ENCODE peak calls at places on chromosomes 3 and 15, in seven cellular contexts. One of them, this sample, is unnamed.

GRCh38 chr15:91921188-91921820 is 67.8 kb downstream of the SLCO3A1 start:
- DNase-seq in GM23338: no peak
- DNase-seq in progenitor cell of endocrine pancreas: no peak
- DNase-seq in CD8-positive, alpha-beta T cell: no peak
- DNase-seq in sigmoid colon: no peak
- DNase-seq in activated B cell treated with CpG ODN at 0.5 μM for 24 hours: no peak
- DNase-seq in psoas muscle: no peak
- DNase-seq in this sample: no peak

GRCh38 chr3:120172070-120172469 is 77.8 kb upstream of the GSK3B start:
- DNase-seq in GM23338: no peak
- DNase-seq in sigmoid colon: no peak
- DNase-seq in progenitor cell of endocrine pancreas: no peak
- DNase-seq in CD8-positive, alpha-beta T cell: no peak
- DNase-seq in psoas muscle: peak
- DNase-seq in activated B cell treated with CpG ODN at 0.5 μM for 24 hours: no peak
- DNase-seq in this sample: no peak

GRCh38 chr3:168249048-168249538 is 153.4 kb upstream of the GOLIM4 start:
- DNase-seq in sigmoid colon: no peak
- DNase-seq in activated B cell treated with CpG ODN at 0.5 μM for 24 hours: no peak
- DNase-seq in CD8-positive, alpha-beta T cell: no peak
- DNase-seq in progenitor cell of endocrine pancreas: no peak
- DNase-seq in psoas muscle: no peak
- DNase-seq in GM23338: no peak
- DNase-seq in this sample: peak

GRCh38 chr3:64319391-64319790 is 94.1 kb upstream of the PRICKLE2 start:
- DNase-seq in CD8-positive, alpha-beta T cell: no peak
- DNase-seq in psoas muscle: no peak
- DNase-seq in progenitor cell of endocrine pancreas: no peak
- DNase-seq in GM23338: peak
- DNase-seq in sigmoid colon: no peak
- DNase-seq in activated B cell treated with CpG ODN at 0.5 μM for 24 hours: no peak
- DNase-seq in this sample: no peak

GRCh38 chr3:55955891-55956477 is 468.9 kb upstream of the WNT5A start:
- DNase-seq in sigmoid colon: no peak
- DNase-seq in CD8-positive, alpha-beta T cell: no peak
- DNase-seq in GM23338: no peak
- DNase-seq in activated B cell treated with CpG ODN at 0.5 μM for 24 hours: no peak
- DNase-seq in progenitor cell of endocrine pancreas: no peak
- DNase-seq in psoas muscle: no peak
- DNase-seq in this sample: no peak

GRCh38 chr3:48399387-48400172 is 27.6 kb downstream of the FBXW12 start:
- DNase-seq in sigmoid colon: no peak
- DNase-seq in CD8-positive, alpha-beta T cell: peak
- DNase-seq in activated B cell treated with CpG ODN at 0.5 μM for 24 hours: no peak
- DNase-seq in GM23338: peak
- DNase-seq in psoas muscle: peak
- DNase-seq in progenitor cell of endocrine pancreas: no peak
- DNase-seq in this sample: peak

GRCh38 chr3:47758261-47759025 is 23.2 kb downstream of the SMARCC1 start:
- DNase-seq in progenitor cell of endocrine pancreas: no peak
- DNase-seq in sigmoid colon: no peak
- DNase-seq in GM23338: no peak
- DNase-seq in activated B cell treated with CpG ODN at 0.5 μM for 24 hours: no peak
- DNase-seq in psoas muscle: no peak
- DNase-seq in CD8-positive, alpha-beta T cell: no peak
- DNase-seq in this sample: no peak

GRCh38 chr3:63872135-63872924 is 8.7 kb downstream of the ATXN7 start:
- DNase-seq in progenitor cell of endocrine pancreas: no peak
- DNase-seq in CD8-positive, alpha-beta T cell: no peak
- DNase-seq in sigmoid colon: no peak
- DNase-seq in activated B cell treated with CpG ODN at 0.5 μM for 24 hours: no peak
- DNase-seq in GM23338: no peak
- DNase-seq in psoas muscle: no peak
- DNase-seq in this sample: no peak

GRCh38 chr15:33086500-33087141 is 107.9 kb downstream of the FMN1 start:
- DNase-seq in progenitor cell of endocrine pancreas: no peak
- DNase-seq in sigmoid colon: no peak
- DNase-seq in activated B cell treated with CpG ODN at 0.5 μM for 24 hours: no peak
- DNase-seq in psoas muscle: no peak
- DNase-seq in GM23338: peak
- DNase-seq in CD8-positive, alpha-beta T cell: peak
- DNase-seq in this sample: no peak

GRCh38 chr3:149581681-149582349 is 76.0 kb downstream of the WWTR1 start:
- DNase-seq in GM23338: no peak
- DNase-seq in psoas muscle: peak
- DNase-seq in activated B cell treated with CpG ODN at 0.5 μM for 24 hours: no peak
- DNase-seq in CD8-positive, alpha-beta T cell: no peak
- DNase-seq in sigmoid colon: no peak
- DNase-seq in progenitor cell of endocrine pancreas: no peak
- DNase-seq in this sample: no peak

DNA sequence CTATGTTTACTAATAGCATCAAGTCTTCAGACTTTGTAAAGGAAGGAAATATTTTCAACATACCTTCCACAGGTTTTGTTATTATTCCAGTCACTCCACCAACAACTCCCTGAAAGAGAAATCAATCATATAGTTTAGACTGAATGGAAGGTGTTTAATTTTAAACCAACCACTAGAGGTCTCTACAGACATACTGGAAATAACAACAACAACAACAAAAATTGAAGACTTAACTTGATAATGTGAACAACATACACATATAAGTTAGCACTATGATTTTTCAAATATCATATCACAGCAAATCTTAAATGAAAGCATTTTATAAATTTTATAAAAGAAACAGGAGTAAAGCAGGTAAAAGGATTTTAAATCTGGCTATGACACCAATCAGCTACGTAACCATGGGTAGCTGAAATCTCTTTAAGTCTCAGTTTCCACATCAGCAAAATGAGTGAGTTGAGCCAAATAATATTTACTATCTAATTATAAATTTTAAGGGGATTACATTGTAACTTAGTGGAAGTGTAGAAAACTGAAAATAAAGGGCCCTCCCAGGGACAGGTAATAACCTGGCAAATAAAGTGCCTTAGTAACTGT is 188.2 kb downstream of the VPS13C start:
- DNase-seq in GM23338: peak
- DNase-seq in psoas muscle: no peak
- DNase-seq in sigmoid colon: no peak
- DNase-seq in activated B cell treated with CpG ODN at 0.5 μM for 24 hours: no peak
- DNase-seq in CD8-positive, alpha-beta T cell: no peak
- DNase-seq in progenitor cell of endocrine pancreas: no peak
- DNase-seq in this sample: no peak
- TF ChIP-seq CTCF in GM23338: no peak
- TF ChIP-seq CTCF in psoas muscle: peak
- TF ChIP-seq CTCF in sigmoid colon: peak
- TF ChIP-seq CTCF in activated B cell treated with CpG ODN at 0.5 μM for 24 hours: peak
- TF ChIP-seq CTCF in CD8-positive, alpha-beta T cell: peak
- TF ChIP-seq CTCF in progenitor cell of endocrine pancreas: peak
- TF ChIP-seq CTCF in this sample: peak

DNA sequence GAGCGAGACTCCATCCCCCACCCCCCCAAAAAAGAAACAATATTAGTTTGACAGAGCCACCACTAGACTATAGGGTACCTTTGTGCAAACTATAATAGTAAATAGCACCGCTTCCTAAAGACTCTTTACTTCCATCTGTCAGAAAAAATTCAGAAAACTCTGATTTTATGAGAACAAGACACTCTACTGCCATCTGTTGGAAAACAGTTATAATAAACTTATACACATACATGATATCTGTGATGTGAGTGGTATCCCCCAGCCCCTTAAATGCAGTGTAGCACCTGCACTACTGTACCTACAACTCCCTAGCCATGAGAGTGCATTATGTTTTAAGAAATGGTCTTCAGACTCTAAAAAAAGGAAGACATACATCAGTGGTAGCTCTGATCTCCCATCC is 47.1 kb upstream of the CTDSPL start:
- DNase-seq in progenitor cell of endocrine pancreas: no peak
- DNase-seq in activated B cell treated with CpG ODN at 0.5 μM for 24 hours: no peak
- DNase-seq in CD8-positive, alpha-beta T cell: no peak
- DNase-seq in sigmoid colon: no peak
- DNase-seq in GM23338: peak
- DNase-seq in psoas muscle: no peak
- DNase-seq in this sample: no peak
- TF ChIP-seq CTCF in progenitor cell of endocrine pancreas: peak
- TF ChIP-seq CTCF in activated B cell treated with CpG ODN at 0.5 μM for 24 hours: no peak
- TF ChIP-seq CTCF in CD8-positive, alpha-beta T cell: no peak
- TF ChIP-seq CTCF in sigmoid colon: peak
- TF ChIP-seq CTCF in GM23338: no peak
- TF ChIP-seq CTCF in psoas muscle: no peak
- TF ChIP-seq CTCF in this sample: peak

GRCh38 chr3:25962255-25962654 is 172.4 kb downstream of the OXSM start:
- DNase-seq in psoas muscle: no peak
- DNase-seq in activated B cell treated with CpG ODN at 0.5 μM for 24 hours: no peak
- DNase-seq in CD8-positive, alpha-beta T cell: no peak
- DNase-seq in progenitor cell of endocrine pancreas: no peak
- DNase-seq in GM23338: peak
- DNase-seq in sigmoid colon: no peak
- DNase-seq in this sample: no peak
- TF ChIP-seq CTCF in psoas muscle: no peak
- TF ChIP-seq CTCF in activated B cell treated with CpG ODN at 0.5 μM for 24 hours: no peak
- TF ChIP-seq CTCF in CD8-positive, alpha-beta T cell: no peak
- TF ChIP-seq CTCF in progenitor cell of endocrine pancreas: peak
- TF ChIP-seq CTCF in GM23338: peak
- TF ChIP-seq CTCF in sigmoid colon: no peak
- TF ChIP-seq CTCF in this sample: peak

DNA sequence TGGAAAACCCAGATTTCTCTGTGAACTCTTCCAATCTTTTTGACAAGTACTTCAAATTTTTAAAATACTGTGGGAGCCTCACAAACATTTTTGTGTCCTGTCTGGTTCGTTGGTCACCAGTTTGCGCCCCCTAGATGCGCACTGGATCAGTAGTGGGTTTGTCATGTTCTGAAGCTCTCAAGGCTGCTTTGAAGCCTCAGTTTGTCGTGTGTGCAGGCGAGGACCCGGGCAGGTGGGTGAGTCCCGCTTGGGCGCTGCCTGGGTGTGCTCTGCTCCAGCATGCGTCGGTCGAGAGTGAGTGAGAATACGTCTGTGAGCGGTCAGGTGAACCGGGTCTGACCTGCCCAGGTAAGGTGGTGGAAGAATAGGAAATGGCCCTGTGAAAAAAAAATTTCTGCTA is 17.3 kb upstream of the AEN start:
- DNase-seq in GM23338: peak
- DNase-seq in sigmoid colon: no peak
- DNase-seq in CD8-positive, alpha-beta T cell: no peak
- DNase-seq in psoas muscle: no peak
- DNase-seq in activated B cell treated with CpG ODN at 0.5 μM for 24 hours: no peak
- DNase-seq in progenitor cell of endocrine pancreas: no peak
- DNase-seq in this sample: no peak
- TF ChIP-seq CTCF in GM23338: peak
- TF ChIP-seq CTCF in sigmoid colon: no peak
- TF ChIP-seq CTCF in CD8-positive, alpha-beta T cell: no peak
- TF ChIP-seq CTCF in psoas muscle: no peak
- TF ChIP-seq CTCF in activated B cell treated with CpG ODN at 0.5 μM for 24 hours: no peak
- TF ChIP-seq CTCF in progenitor cell of endocrine pancreas: peak
- TF ChIP-seq CTCF in this sample: no peak

GRCh38 chr3:49675912-49676311 is 1.8 kb downstream of the APEH start:
- DNase-seq in GM23338: no peak
- DNase-seq in psoas muscle: no peak
- DNase-seq in CD8-positive, alpha-beta T cell: no peak
- DNase-seq in activated B cell treated with CpG ODN at 0.5 μM for 24 hours: no peak
- DNase-seq in sigmoid colon: no peak
- DNase-seq in progenitor cell of endocrine pancreas: no peak
- DNase-seq in this sample: no peak

GRCh38 chr3:49674491-49674983 is 386 bp downstream of the APEH start:
- DNase-seq in psoas muscle: no peak
- DNase-seq in sigmoid colon: peak
- DNase-seq in activated B cell treated with CpG ODN at 0.5 μM for 24 hours: no peak
- DNase-seq in progenitor cell of endocrine pancreas: no peak
- DNase-seq in CD8-positive, alpha-beta T cell: no peak
- DNase-seq in GM23338: peak
- DNase-seq in this sample: no peak

GRCh38 chr3:49671291-49672288 is 2.6 kb upstream of the APEH start:
- DNase-seq in progenitor cell of endocrine pancreas: peak
- DNase-seq in CD8-positive, alpha-beta T cell: peak
- DNase-seq in GM23338: peak
- DNase-seq in sigmoid colon: peak
- DNase-seq in psoas muscle: peak
- DNase-seq in activated B cell treated with CpG ODN at 0.5 μM for 24 hours: peak
- DNase-seq in this sample: peak

GRCh38 chr3:49673131-49673714 is 928 bp upstream of the APEH start:
- DNase-seq in progenitor cell of endocrine pancreas: no peak
- DNase-seq in activated B cell treated with CpG ODN at 0.5 μM for 24 hours: peak
- DNase-seq in CD8-positive, alpha-beta T cell: no peak
- DNase-seq in psoas muscle: no peak
- DNase-seq in sigmoid colon: no peak
- DNase-seq in GM23338: peak
- DNase-seq in this sample: no peak

GRCh38 chr3:49673715-49674490 is at the start of gene APEH:
- DNase-seq in psoas muscle: peak
- DNase-seq in GM23338: peak
- DNase-seq in progenitor cell of endocrine pancreas: peak
- DNase-seq in activated B cell treated with CpG ODN at 0.5 μM for 24 hours: peak
- DNase-seq in sigmoid colon: peak
- DNase-seq in CD8-positive, alpha-beta T cell: peak
- DNase-seq in this sample: peak
- TF ChIP-seq CTCF in psoas muscle: no peak
- TF ChIP-seq CTCF in GM23338: no peak
- TF ChIP-seq CTCF in progenitor cell of endocrine pancreas: no peak
- TF ChIP-seq CTCF in activated B cell treated with CpG ODN at 0.5 μM for 24 hours: no peak
- TF ChIP-seq CTCF in sigmoid colon: no peak
- TF ChIP-seq CTCF in CD8-positive, alpha-beta T cell: no peak
- TF ChIP-seq CTCF in this sample: no peak